ENCODE peak calls at places on chromosomes 3 and 15, in eight cellular contexts. One of them, this sample, is unnamed.

GRCh38 chr3:143825513-143825912 is 22.8 kb downstream of the SLC9A9 start:
- DNase-seq in substantia nigra: no peak
- DNase-seq in EH: no peak
- DNase-seq in T-helper 2 cell: peak; percentile 14
- DNase-seq in naive thymus-derived CD8-positive, alpha-beta T cell: no peak
- DNase-seq in stimulated activated CD8-positive, alpha-beta memory T cell treated with anti-CD3 and anti-CD28 coated beads, Interleukin-4, amount 100 ng/mL, for 4 hours: no peak
- DNase-seq in NCI-H1417: no peak
- DNase-seq in right cardiac atrium: no peak
- DNase-seq in this sample: no peak

GRCh38 chr3:10263549-10264363 is 15.5 kb downstream of the TATDN2 start:
- DNase-seq in substantia nigra: no peak
- DNase-seq in EH: peak; percentile 55
- DNase-seq in T-helper 2 cell: peak; percentile 36
- DNase-seq in naive thymus-derived CD8-positive, alpha-beta T cell: peak; percentile 52
- DNase-seq in stimulated activated CD8-positive, alpha-beta memory T cell treated with anti-CD3 and anti-CD28 coated beads, Interleukin-4, amount 100 ng/mL, for 4 hours: peak; percentile 46
- DNase-seq in NCI-H1417: no peak
- DNase-seq in right cardiac atrium: no peak
- DNase-seq in this sample: no peak

GRCh38 chr3:139260793-139261736 is 82.8 kb upstream of the MRPS22 start:
- DNase-seq in substantia nigra: no peak
- DNase-seq in EH: no peak
- DNase-seq in T-helper 2 cell: no peak
- DNase-seq in naive thymus-derived CD8-positive, alpha-beta T cell: no peak
- DNase-seq in stimulated activated CD8-positive, alpha-beta memory T cell treated with anti-CD3 and anti-CD28 coated beads, Interleukin-4, amount 100 ng/mL, for 4 hours: no peak
- DNase-seq in NCI-H1417: no peak
- DNase-seq in right cardiac atrium: no peak
- DNase-seq in this sample: no peak

GRCh38 chr15:74317820-74318375 is 49.5 kb downstream of the CYP11A1 start:
- DNase-seq in substantia nigra: no peak
- DNase-seq in EH: peak; percentile 94
- DNase-seq in T-helper 2 cell: no peak
- DNase-seq in naive thymus-derived CD8-positive, alpha-beta T cell: no peak
- DNase-seq in stimulated activated CD8-positive, alpha-beta memory T cell treated with anti-CD3 and anti-CD28 coated beads, Interleukin-4, amount 100 ng/mL, for 4 hours: no peak
- DNase-seq in NCI-H1417: peak; percentile 87
- DNase-seq in right cardiac atrium: peak; percentile 92
- DNase-seq in this sample: no peak

GRCh38 chr15:85692873-85693272 is 101.9 kb downstream of the KLHL25 start:
- DNase-seq in substantia nigra: no peak
- DNase-seq in EH: no peak
- DNase-seq in T-helper 2 cell: peak; percentile 37
- DNase-seq in naive thymus-derived CD8-positive, alpha-beta T cell: no peak
- DNase-seq in stimulated activated CD8-positive, alpha-beta memory T cell treated with anti-CD3 and anti-CD28 coated beads, Interleukin-4, amount 100 ng/mL, for 4 hours: peak; percentile 32
- DNase-seq in NCI-H1417: no peak
- DNase-seq in right cardiac atrium: no peak
- DNase-seq in this sample: no peak

GRCh38 chr3:59758672-59759071 is 708.8 kb upstream of the CFAP20DC start:
- DNase-seq in substantia nigra: no peak
- DNase-seq in EH: no peak
- DNase-seq in T-helper 2 cell: no peak
- DNase-seq in naive thymus-derived CD8-positive, alpha-beta T cell: no peak
- DNase-seq in stimulated activated CD8-positive, alpha-beta memory T cell treated with anti-CD3 and anti-CD28 coated beads, Interleukin-4, amount 100 ng/mL, for 4 hours: no peak
- DNase-seq in NCI-H1417: no peak
- DNase-seq in right cardiac atrium: no peak
- DNase-seq in this sample: no peak

GRCh38 chr3:58047806-58048205 is 39.6 kb downstream of the FLNB start:
- DNase-seq in substantia nigra: no peak
- DNase-seq in EH: peak; percentile 99
- DNase-seq in T-helper 2 cell: no peak
- DNase-seq in naive thymus-derived CD8-positive, alpha-beta T cell: no peak
- DNase-seq in stimulated activated CD8-positive, alpha-beta memory T cell treated with anti-CD3 and anti-CD28 coated beads, Interleukin-4, amount 100 ng/mL, for 4 hours: no peak
- DNase-seq in NCI-H1417: no peak
- DNase-seq in right cardiac atrium: no peak
- DNase-seq in this sample: no peak

GRCh38 chr3:175153595-175153994 is 294.5 kb downstream of the NAALADL2 start:
- DNase-seq in substantia nigra: no peak
- DNase-seq in EH: no peak
- DNase-seq in T-helper 2 cell: no peak
- DNase-seq in naive thymus-derived CD8-positive, alpha-beta T cell: no peak
- DNase-seq in stimulated activated CD8-positive, alpha-beta memory T cell treated with anti-CD3 and anti-CD28 coated beads, Interleukin-4, amount 100 ng/mL, for 4 hours: no peak
- DNase-seq in NCI-H1417: no peak
- DNase-seq in right cardiac atrium: no peak
- DNase-seq in this sample: no peak

GRCh38 chr3:67361323-67361722 is 293.1 kb downstream of the SUCLG2 start:
- DNase-seq in substantia nigra: no peak
- DNase-seq in EH: no peak
- DNase-seq in T-helper 2 cell: no peak
- DNase-seq in naive thymus-derived CD8-positive, alpha-beta T cell: no peak
- DNase-seq in stimulated activated CD8-positive, alpha-beta memory T cell treated with anti-CD3 and anti-CD28 coated beads, Interleukin-4, amount 100 ng/mL, for 4 hours: no peak
- DNase-seq in NCI-H1417: no peak
- DNase-seq in right cardiac atrium: no peak
- DNase-seq in this sample: no peak

GRCh38 chr15:76073554-76073953 is 13.8 kb downstream of the TMEM266 start:
- DNase-seq in substantia nigra: no peak
- DNase-seq in EH: peak; percentile 8
- DNase-seq in T-helper 2 cell: no peak
- DNase-seq in naive thymus-derived CD8-positive, alpha-beta T cell: no peak
- DNase-seq in stimulated activated CD8-positive, alpha-beta memory T cell treated with anti-CD3 and anti-CD28 coated beads, Interleukin-4, amount 100 ng/mL, for 4 hours: no peak
- DNase-seq in NCI-H1417: no peak
- DNase-seq in right cardiac atrium: no peak
- DNase-seq in this sample: no peak

GRCh38 chr15:62896969-62897486 is 145.5 kb upstream of the TPM1 start:
- DNase-seq in substantia nigra: no peak
- DNase-seq in EH: peak; percentile 100
- DNase-seq in T-helper 2 cell: no peak
- DNase-seq in naive thymus-derived CD8-positive, alpha-beta T cell: no peak
- DNase-seq in stimulated activated CD8-positive, alpha-beta memory T cell treated with anti-CD3 and anti-CD28 coated beads, Interleukin-4, amount 100 ng/mL, for 4 hours: no peak
- DNase-seq in NCI-H1417: no peak
- DNase-seq in right cardiac atrium: peak; percentile 90
- DNase-seq in this sample: peak; percentile 85

GRCh38 chr3:169923189-169923588 is 11.8 kb downstream of the SAMD7 start:
- DNase-seq in substantia nigra: no peak
- DNase-seq in EH: peak; percentile 21
- DNase-seq in T-helper 2 cell: no peak
- DNase-seq in naive thymus-derived CD8-positive, alpha-beta T cell: no peak
- DNase-seq in stimulated activated CD8-positive, alpha-beta memory T cell treated with anti-CD3 and anti-CD28 coated beads, Interleukin-4, amount 100 ng/mL, for 4 hours: no peak
- DNase-seq in NCI-H1417: no peak
- DNase-seq in right cardiac atrium: peak; percentile 70
- DNase-seq in this sample: no peak

GRCh38 chr3:71584216-71585061 is 911 bp upstream of the FOXP1 start:
- DNase-seq in substantia nigra: peak; percentile 44
- DNase-seq in EH: peak; percentile 76
- DNase-seq in T-helper 2 cell: peak; percentile 39
- DNase-seq in naive thymus-derived CD8-positive, alpha-beta T cell: peak; percentile 23
- DNase-seq in stimulated activated CD8-positive, alpha-beta memory T cell treated with anti-CD3 and anti-CD28 coated beads, Interleukin-4, amount 100 ng/mL, for 4 hours: no peak
- DNase-seq in NCI-H1417: peak; percentile 21
- DNase-seq in right cardiac atrium: peak; percentile 23
- DNase-seq in this sample: peak; percentile 62

This sample was measured in left lung.